ENCODE peak calls at places on chromosomes 2 and 18, in ten cellular contexts. D is BJ, C is MM.1S, N is upper lobe of right lung, G is nephron progenitor cell, B is Caco-2, K is bronchial epithelial cell, J is A549, M is lower leg skin, A is omental fat pad. U is an unnamed sample.

GRCh38 chr2:58918138-58918537 is 677.0 kb upstream of the FANCL start:
- DNase-seq in D (no peak), J (no peak), M (no peak), K (no peak), N (no peak), G (no peak), B (no peak), C (no peak), A (no peak), U (no peak)

GRCh38 chr18:2657788-2658458 is 2.4 kb downstream of the SMCHD1 start:
- DNase-seq in M (no peak), K (peak; percentile 63), J (no peak), D (peak; percentile 59), N (no peak), G (no peak), A (no peak), B (peak; percentile 15), C (peak; percentile 13), U (no peak)

GRCh38 chr18:8208716-8209115 is 400.5 kb upstream of the RAB12 start:
- DNase-seq in G (no peak), K (no peak), B (no peak), J (no peak), A (no peak), N (no peak), C (no peak), M (no peak), D (no peak), U (no peak)

GRCh38 chr18:22465859-22466602 is 48.3 kb upstream of the CTAGE1 start:
- DNase-seq in A (no peak), D (peak; percentile 83), J (peak; percentile 69), C (no peak), K (peak; percentile 97), M (no peak), N (no peak), G (no peak), B (peak; percentile 80), U (peak; percentile 70)

GRCh38 chr2:187165936-187166335 is 282.1 kb downstream of the CALCRL start:
- DNase-seq in J (no peak), M (no peak), D (no peak), G (no peak), B (no peak), K (no peak), N (no peak), C (no peak), A (no peak), U (no peak)

GRCh38 chr2:73063909-73064875 is 7.3 kb downstream of the SFXN5 start:
- DNase-seq in D (peak; percentile 34), N (no peak), J (peak; percentile 62), K (peak; percentile 82), M (no peak), C (no peak), G (no peak), B (no peak), A (no peak), U (no peak)

GRCh38 chr2:108927936-108928659 is 60.9 kb downstream of the EDAR start:
- DNase-seq in J (peak; percentile 64), K (peak; percentile 49), A (no peak), N (no peak), M (no peak), G (peak; percentile 54), C (peak; percentile 35), D (no peak), B (peak; percentile 71), U (peak; percentile 46)

GRCh38 chr2:162490052-162490717 is 146.3 kb downstream of the GCA start:
- DNase-seq in A (no peak), K (peak; percentile 65), B (no peak), M (no peak), D (no peak), C (peak; percentile 84), G (no peak), N (no peak), J (no peak), U (no peak)

GRCh38 chr2:179344280-179344961 is 79.8 kb upstream of the SESTD1 start:
- DNase-seq in J (no peak), D (no peak), N (no peak), G (no peak), M (no peak), A (no peak), B (no peak), C (no peak), K (peak; percentile 21), U (no peak)

GRCh38 chr2:228870993-228871392 is 400.1 kb downstream of the PID1 start:
- DNase-seq in D (no peak), C (no peak), N (no peak), M (no peak), G (no peak), J (no peak), A (no peak), K (no peak), B (no peak), U (no peak)

GRCh38 chr2:120546077-120546864 is 189.4 kb upstream of the GLI2 start:
- DNase-seq in N (no peak), C (no peak), A (peak; percentile 40), D (peak; percentile 96), G (peak; percentile 55), K (peak; percentile 88), J (no peak), M (peak; percentile 96), B (peak; percentile 32), U (peak; percentile 74)

DNA sequence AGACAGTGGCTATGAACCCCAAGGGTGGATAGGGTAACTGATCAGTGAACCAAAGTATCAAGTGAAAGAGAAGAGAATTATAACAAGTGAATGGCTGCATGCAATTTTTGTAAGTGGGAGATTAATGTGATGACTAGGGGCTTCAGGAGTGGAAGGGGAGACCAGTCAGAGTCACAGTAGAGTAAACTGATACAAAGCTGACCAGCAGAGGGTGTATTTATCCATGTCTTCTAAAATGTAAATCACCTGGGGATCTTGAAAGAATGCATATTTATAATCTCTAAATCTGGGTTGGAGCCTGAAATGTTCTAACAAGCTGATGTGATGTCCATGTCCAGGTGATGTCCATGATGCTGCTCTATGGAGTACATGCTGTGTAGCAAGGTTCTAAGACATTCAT is 1351.3 kb upstream of the CHAC2 start:
- DNase-seq in J (no peak), A (no peak), N (no peak), D (no peak), M (no peak), B (peak; percentile 18), C (no peak), K (peak; percentile 18), G (no peak), U (no peak)
- TF ChIP-seq CTCF in J (peak; percentile 19), A (no peak), N (no peak), D (no peak), M (no peak), B (peak; percentile 41), C (no peak), K (peak; percentile 25), G (no peak), U (no peak)

GRCh38 chr2:3533836-3534235 is 14.5 kb upstream of the ADI1 start:
- DNase-seq in J (no peak), K (no peak), G (no peak), C (no peak), B (no peak), M (no peak), N (no peak), A (no peak), D (no peak), U (no peak)

GRCh38 chr2:3534251-3534814 is 15.0 kb upstream of the ADI1 start:
- DNase-seq in N (no peak), A (no peak), K (no peak), J (no peak), D (no peak), B (no peak), G (no peak), C (no peak), M (peak; percentile 71), U (no peak)

GRCh38 chr2:3536682-3537632 is 17.6 kb upstream of the ADI1 start:
- DNase-seq in M (no peak), A (no peak), K (no peak), B (peak; percentile 84), N (no peak), G (peak; percentile 39), D (no peak), C (no peak), J (peak; percentile 81), U (peak; percentile 84)

GRCh38 chr2:3535467-3535793 is 16.1 kb upstream of the ADI1 start:
- DNase-seq in N (no peak), C (no peak), B (peak; percentile 60), G (no peak), A (no peak), J (no peak), K (no peak), M (no peak), D (no peak), U (no peak)

DNA sequence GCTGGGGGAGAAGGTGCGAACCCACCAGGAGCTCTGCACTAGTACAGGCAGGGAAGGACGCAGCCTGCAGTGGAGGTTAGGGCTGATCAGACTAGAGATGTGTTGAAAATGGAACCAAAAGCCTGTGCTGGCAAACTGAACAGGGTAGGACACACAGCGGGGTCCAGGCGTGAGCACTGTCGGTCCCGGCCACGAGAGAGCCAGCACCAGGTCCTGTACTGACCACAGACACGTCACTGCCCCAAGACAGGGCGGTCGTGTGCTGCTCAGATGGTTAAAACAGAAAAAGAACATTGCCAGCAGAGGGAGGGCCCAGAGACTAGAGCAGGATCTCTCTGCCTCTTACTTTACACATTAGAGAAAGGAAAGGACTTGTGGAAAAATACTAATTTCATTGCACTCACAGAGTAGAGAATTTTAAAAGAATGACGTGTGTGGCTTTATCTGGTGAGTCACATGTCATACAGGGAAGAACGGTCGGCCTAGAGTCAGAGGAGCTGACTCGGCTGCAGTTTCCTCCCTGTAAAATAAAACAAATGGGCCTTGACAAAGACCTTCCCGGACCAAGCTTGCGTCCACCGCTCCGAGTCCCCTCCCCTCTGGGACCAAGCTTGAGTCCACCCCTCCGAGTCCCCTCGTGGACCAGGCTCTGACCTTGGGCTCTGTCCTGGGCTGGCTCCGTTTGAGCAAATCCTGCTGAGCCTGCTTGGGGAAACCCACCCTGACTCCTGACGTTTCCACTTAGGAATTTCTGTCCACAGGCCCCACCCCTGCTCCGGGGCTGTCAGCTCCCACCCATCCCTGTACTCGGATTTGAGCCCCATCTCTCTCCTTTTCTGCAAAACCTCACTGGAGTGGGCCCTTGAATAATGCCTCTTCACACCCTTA is 16.7 kb upstream of the ADI1 start:
- DNase-seq in G (peak; percentile 32), J (no peak), K (peak; percentile 84), M (peak; percentile 89), D (peak; percentile 87), N (no peak), B (peak; percentile 75), C (no peak), A (peak; percentile 39), U (peak; percentile 86)
- TF ChIP-seq CTCF in G (no peak), J (peak; percentile 17), K (no peak), M (peak; percentile 15), D (peak; percentile 33), N (peak; percentile 11), B (peak; percentile 11), C (no peak), A (no peak), U (peak; percentile 9)

GRCh38 chr2:105521176-105521575 is 122.3 kb upstream of the FHL2 start:
- DNase-seq in D (no peak), C (no peak), A (no peak), K (peak; percentile 43), J (peak; percentile 18), N (no peak), M (no peak), G (no peak), B (peak; percentile 30), U (no peak)
- TF ChIP-seq CTCF in D (peak; percentile 32), C (peak; percentile 51), A (no peak), K (peak; percentile 42), J (peak; percentile 90), N (peak; percentile 58), M (peak; percentile 47), G (peak; percentile 56), B (peak; percentile 67), U (peak; percentile 52)

DNA sequence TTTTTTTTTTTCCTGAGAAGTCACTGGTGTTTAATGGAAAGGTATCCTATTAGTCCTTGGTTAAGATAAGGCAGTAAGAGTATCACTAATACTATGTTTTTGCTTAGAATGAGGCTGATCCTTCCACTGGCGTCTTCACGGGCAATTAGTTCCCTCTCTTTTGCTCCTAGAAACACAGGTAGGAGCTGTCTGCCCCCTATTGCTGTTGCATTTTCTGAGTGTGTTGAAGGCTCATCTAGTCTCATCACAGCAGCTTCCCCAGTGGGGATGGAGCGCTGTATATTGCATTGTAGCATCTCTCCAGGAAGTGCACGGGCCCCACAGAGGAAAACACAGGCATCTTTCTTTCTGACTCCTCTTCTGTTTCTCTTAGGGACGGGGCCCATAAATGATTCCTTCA is 145.0 kb downstream of the NAPG start:
- DNase-seq in B (no peak), K (no peak), C (no peak), N (no peak), G (no peak), J (no peak), M (no peak), A (no peak), D (no peak), U (no peak)
- TF ChIP-seq CTCF in B (no peak), K (no peak), C (no peak), N (no peak), G (no peak), J (no peak), M (no peak), A (no peak), D (no peak), U (no peak)